ENCODE peak calls at places on chromosomes 2 and 18, in ten cellular contexts. W is GM23248; D is mammary epithelial cell; H is CD4-positive, alpha-beta T cell; L is cardiac muscle cell; M is HCT116; G is epithelial cell of prostate; C is sigmoid colon; N is SJSA1; E is effector memory CD4-positive, alpha-beta T cell. P is an unnamed sample.

GRCh38 chr2:165067958-165068612 is 112.8 kb upstream of the SLC38A11 start:
- DNase-seq in M (no peak), L (peak; percentile 93), D (no peak), G (no peak), W (peak; percentile 67), E (no peak), H (no peak), N (peak; percentile 90), C (no peak), P (peak; percentile 9)

GRCh38 chr2:140529706-140530105 is 1601.1 kb downstream of the LRP1B start:
- DNase-seq in W (no peak), D (peak; percentile 1), G (no peak), H (no peak), L (no peak), E (no peak), C (no peak), M (no peak), N (no peak), P (no peak)

GRCh38 chr2:68125821-68126220 is 31.9 kb upstream of the PNO1 start:
- DNase-seq in D (no peak), G (no peak), W (no peak), N (no peak), H (no peak), M (no peak), E (no peak), C (no peak), L (no peak), P (no peak)

GRCh38 chr18:12255626-12256026 is 1.5 kb downstream of the CIDEA start:
- DNase-seq in M (peak; percentile 50), G (no peak), L (no peak), D (peak; percentile 92), E (no peak), W (peak; percentile 54), N (no peak), H (no peak), C (no peak), P (peak; percentile 57)

GRCh38 chr2:29878898-29879297 is 42.5 kb downstream of the ALK start:
- DNase-seq in C (no peak), N (no peak), M (peak; percentile 26), H (no peak), D (peak; percentile 51), L (no peak), E (no peak), G (peak; percentile 10), W (peak; percentile 23), P (peak; percentile 65)

GRCh38 chr2:64063924-64064331 is 44.7 kb upstream of the VPS54 start:
- DNase-seq in G (no peak), L (peak; percentile 68), C (no peak), N (no peak), H (no peak), E (no peak), M (no peak), W (peak; percentile 63), D (peak; percentile 12), P (no peak)

GRCh38 chr2:68366083-68366560 is 1.0 kb downstream of the PLEK start:
- DNase-seq in N (no peak), C (no peak), E (no peak), D (no peak), L (no peak), G (no peak), H (no peak), M (no peak), W (no peak), P (no peak)

GRCh38 chr18:74892066-74892627 is 294.5 kb downstream of the ZNF407 start:
- DNase-seq in G (no peak), L (no peak), N (no peak), W (no peak), C (no peak), D (no peak), H (no peak), M (no peak), E (no peak), P (no peak)

GRCh38 chr2:74373985-74374384 is 6.1 kb downstream of the DCTN1 start:
- DNase-seq in H (no peak), W (no peak), E (no peak), G (no peak), N (no peak), D (no peak), C (no peak), M (no peak), L (no peak), P (no peak)

GRCh38 chr18:5961828-5962150 is 66.5 kb upstream of the TMEM200C start:
- DNase-seq in E (no peak), C (no peak), W (no peak), H (no peak), M (no peak), G (no peak), L (no peak), N (no peak), D (no peak), P (no peak)

GRCh38 chr2:135256531-135257258 is 204.6 kb downstream of the RAB3GAP1 start:
- DNase-seq in W (peak; percentile 63), C (no peak), H (no peak), N (no peak), L (no peak), D (peak; percentile 76), G (peak; percentile 81), E (no peak), M (no peak), P (no peak)

GRCh38 chr2:176464886-176465564 is 195.8 kb downstream of the MTX2 start:
- DNase-seq in L (no peak), D (no peak), N (no peak), H (no peak), M (no peak), G (no peak), W (no peak), E (no peak), C (no peak), P (no peak)

DNA sequence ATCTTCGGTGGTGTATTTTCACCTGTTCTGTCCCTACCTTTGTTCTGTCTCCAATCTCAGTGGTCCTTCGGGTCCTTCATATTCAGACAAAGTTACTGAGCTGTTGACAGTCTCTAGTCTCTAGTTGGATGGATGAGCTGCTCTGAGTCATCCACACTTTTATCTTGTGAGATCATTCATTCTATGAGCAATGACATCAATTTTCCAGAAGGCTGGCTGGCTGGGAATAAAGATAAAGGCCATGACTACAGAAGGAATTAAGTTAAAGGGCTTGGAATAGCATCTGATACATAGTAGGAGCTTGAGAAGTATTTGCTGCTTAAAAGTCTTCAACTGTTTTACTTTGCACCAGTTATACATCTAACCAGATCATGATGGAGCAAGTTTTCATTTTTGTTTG is 43.1 kb upstream of the SLC39A10 start:
- DNase-seq in W (peak; percentile 94), C (no peak), N (peak; percentile 50), G (no peak), E (no peak), L (no peak), D (peak; percentile 74), M (no peak), H (no peak), P (peak; percentile 38)
- H3K27ac ChIP-seq in W (peak overlapping the region; percentile 86), C (no peak overlapping the region), N (peak overlapping the region; percentile 87), G (peak overlapping the region; percentile 49), E (no peak overlapping the region), L (peak overlapping the region; percentile 90), D (peak overlapping the region; percentile 88), M (no peak overlapping the region), H (no peak overlapping the region), P (no peak overlapping the region)

GRCh38 chr2:205929445-205930027 is 156.4 kb downstream of the INO80D start:
- DNase-seq in D (no peak), E (no peak), L (no peak), H (no peak), N (no peak), G (no peak), C (no peak), M (no peak), W (no peak), P (no peak)

GRCh38 chr2:205924676-205925075 is 161.3 kb downstream of the INO80D start:
- DNase-seq in H (no peak), G (no peak), C (peak; percentile 56), D (no peak), N (no peak), E (no peak), M (no peak), L (no peak), W (no peak), P (no peak)

GRCh38 chr2:205931388-205931787 is 154.6 kb downstream of the INO80D start:
- DNase-seq in E (no peak), C (no peak), H (no peak), D (no peak), W (no peak), L (no peak), M (no peak), G (no peak), N (no peak), P (no peak)

GRCh38 chr2:205930209-205930608 is 155.8 kb downstream of the INO80D start:
- DNase-seq in G (no peak), W (peak; percentile 12), C (no peak), D (no peak), M (no peak), H (no peak), N (no peak), E (no peak), L (no peak), P (no peak)

DNA sequence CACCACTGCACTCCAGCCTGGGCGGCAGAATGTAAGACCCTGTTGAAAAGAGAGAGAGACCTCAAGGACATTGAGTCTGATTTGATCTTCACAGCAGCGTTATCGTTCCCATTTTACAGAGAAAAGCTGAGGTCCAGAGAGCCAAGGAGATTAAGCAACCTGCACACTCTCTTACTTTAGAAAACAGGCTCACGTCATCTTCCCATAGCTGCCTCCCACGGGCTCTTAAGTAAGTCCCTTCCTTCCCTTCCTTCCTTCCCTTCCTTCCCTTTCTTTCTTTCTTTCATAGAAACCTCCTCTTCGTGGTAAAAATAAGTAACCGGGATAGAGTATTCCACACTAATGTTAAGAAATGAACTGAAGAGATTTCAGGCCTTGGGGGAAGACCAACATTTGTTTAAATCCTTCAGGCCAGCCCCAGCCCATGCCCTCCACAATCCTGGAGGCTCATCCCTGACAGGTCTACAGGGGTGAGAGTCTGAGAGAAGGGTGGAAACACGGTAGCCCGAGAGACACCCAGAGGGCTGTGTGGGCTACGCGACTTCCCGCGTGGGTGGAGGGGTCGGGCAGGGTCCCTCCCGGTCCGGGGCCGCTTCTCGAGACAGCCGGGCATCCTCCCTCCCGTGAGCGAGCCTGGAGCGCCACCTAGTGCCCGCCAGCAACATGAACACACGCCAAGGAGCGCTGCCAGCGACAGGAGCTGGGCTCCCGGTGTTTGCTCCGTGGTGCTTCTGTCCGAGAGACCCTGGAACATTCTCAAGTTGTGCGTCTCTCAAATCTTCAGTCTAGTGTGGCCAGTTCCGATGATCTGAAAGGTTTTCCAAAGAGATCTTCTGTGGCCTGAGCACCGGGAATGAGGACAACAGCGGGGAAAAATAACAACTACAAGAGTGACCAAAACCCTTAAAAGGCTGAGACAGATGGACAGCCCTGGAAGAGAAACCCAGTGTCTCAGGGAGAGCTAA is 160.3 kb downstream of the INO80D start:
- DNase-seq in D (peak; percentile 48), L (peak; percentile 81), M (no peak), G (no peak), H (peak; percentile 62), N (peak; percentile 74), C (peak; percentile 92), W (peak; percentile 79), E (peak; percentile 12), P (peak; percentile 69)
- H3K27ac ChIP-seq in D (no peak overlapping the region), L (no peak overlapping the region), M (no peak overlapping the region), G (no peak overlapping the region), H (no peak overlapping the region), N (no peak overlapping the region), C (peak overlapping the region; percentile 58), W (no peak overlapping the region), E (no peak overlapping the region), P (no peak overlapping the region)

GRCh38 chr2:85994421-85994777 is 105.6 kb upstream of the ST3GAL5 start:
- DNase-seq in W (no peak), G (no peak), N (peak; percentile 11), C (no peak), L (no peak), H (no peak), E (no peak), D (no peak), M (no peak), P (no peak)
- H3K27ac ChIP-seq in W (no peak overlapping the region), G (no peak overlapping the region), N (peak overlapping the region; percentile 51), C (no peak overlapping the region), L (peak overlapping the region; percentile 35), H (no peak overlapping the region), E (no peak overlapping the region), D (no peak overlapping the region), M (no peak overlapping the region), P (no peak overlapping the region)

GRCh38 chr2:173086518-173087213 is 11.0 kb downstream of the MAP3K20 start:
- DNase-seq in C (no peak), M (no peak), W (peak; percentile 69), H (no peak), N (no peak), E (no peak), L (no peak), D (no peak), G (no peak), P (no peak)
- H3K27ac ChIP-seq in C (peak overlapping the region; percentile 77), M (no peak overlapping the region), W (peak overlapping the region; percentile 58), H (no peak overlapping the region), N (no peak overlapping the region), E (no peak overlapping the region), L (peak overlapping the region; percentile 85), D (peak overlapping the region; percentile 46), G (peak overlapping the region; percentile 49), P (no peak overlapping the region)